ENCODE peak calls at places on chromosome 12, in five cellular contexts. J is A549, X is K562, I is GM12878, E is SK-N-SH. F is an unnamed sample.

GRCh38 chr12:111063296-111064026 is 143.1 kb upstream of the MYL2 start:
- DNase-seq in J (peak), I (no peak), X (no peak), E (no peak), F (no peak)

GRCh38 chr12:18340796-18341195 is 79.5 kb downstream of the PIK3C2G start:
- DNase-seq in X (no peak), J (no peak), I (no peak), E (no peak), F (no peak)

GRCh38 chr12:62998454-62998853 is 63.5 kb upstream of the PPM1H start:
- DNase-seq in I (no peak), E (no peak), J (no peak), X (no peak), F (no peak)

GRCh38 chr12:121130866-121131373 is 1.8 kb upstream of the P2RX7 start:
- DNase-seq in I (no peak), X (no peak), E (no peak), J (no peak), F (no peak)

GRCh38 chr12:77049767-77050353 is 15.5 kb downstream of the E2F7 start:
- DNase-seq in X (peak), E (peak), J (peak), I (peak), F (peak)

GRCh38 chr12:26176725-26177124 is 18.6 kb upstream of the SSPN start:
- DNase-seq in X (no peak), J (no peak), I (no peak), E (no peak), F (no peak)

GRCh38 chr12:87935216-87935615 is 94.0 kb downstream of the C12orf50 start:
- DNase-seq in X (no peak), J (no peak), E (no peak), I (no peak), F (no peak)

GRCh38 chr12:14643247-14643646 is 53.2 kb downstream of the GUCY2C start:
- DNase-seq in I (no peak), E (no peak), J (no peak), X (no peak), F (no peak)

GRCh38 chr12:104605685-104606084 is 148.9 kb downstream of the CHST11 start:
- DNase-seq in J (peak), X (no peak), I (no peak), E (no peak), F (no peak)

GRCh38 chr12:6434205-6435180 is 10.3 kb upstream of the CD27 start:
- DNase-seq in E (no peak), I (no peak), X (no peak), J (no peak), F (no peak)

DNA sequence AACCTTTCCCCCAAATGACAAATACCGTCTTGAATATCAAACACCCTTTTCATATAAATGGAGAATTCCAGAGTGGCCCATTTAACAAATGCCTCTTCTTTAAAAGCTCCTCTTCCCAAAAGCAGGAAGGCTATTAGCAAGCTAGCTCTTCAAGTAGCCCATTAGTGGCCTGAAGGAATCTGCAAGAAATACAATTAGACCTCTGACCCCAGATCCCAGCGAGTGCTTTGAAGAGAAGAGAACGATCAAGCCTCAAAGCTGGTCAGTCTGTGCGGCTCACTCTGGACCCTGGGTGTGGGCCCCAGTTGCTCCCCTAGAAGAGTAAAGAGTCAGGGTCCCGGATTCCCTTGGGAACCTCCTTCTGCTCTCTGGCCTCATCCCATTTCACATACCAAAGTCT is 325.6 kb downstream of the NUAK1 start:
- DNase-seq in I (no peak), J (no peak), E (no peak), X (no peak), F (no peak)
- TF ChIP-seq RCOR1 in I (no peak), J (no peak), E (no peak), X (no peak), F (no peak)

DNA sequence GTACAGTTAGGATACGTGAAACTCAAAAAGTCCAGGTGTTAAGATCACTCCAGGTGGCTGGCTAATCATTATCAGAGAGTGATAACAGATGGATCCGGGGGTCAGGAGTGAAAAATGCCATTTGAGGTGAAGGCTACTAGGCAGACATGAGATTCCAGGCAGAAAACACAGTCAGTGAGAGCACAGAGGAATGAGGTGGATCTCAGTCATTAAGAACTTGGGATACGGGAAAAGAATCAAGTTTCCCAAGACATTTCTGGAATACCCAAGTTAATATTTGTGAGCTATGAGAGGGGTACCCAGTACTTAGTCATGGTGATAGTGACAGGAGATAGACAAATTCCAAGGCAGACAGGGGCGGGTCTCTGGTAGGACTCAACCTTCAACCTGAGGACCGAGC is 94.6 kb upstream of the ALG10B start:
- DNase-seq in E (no peak), J (no peak), X (no peak), I (no peak), F (no peak)
- TF ChIP-seq RCOR1 in E (no peak), J (no peak), X (no peak), I (no peak), F (no peak)

GRCh38 chr12:52541709-52542108 is 11.2 kb downstream of the KRT71 start:
- DNase-seq in J (no peak), X (no peak), E (no peak), I (no peak), F (no peak)

GRCh38 chr12:52542785-52543318 is 10.1 kb downstream of the KRT71 start:
- DNase-seq in I (no peak), X (no peak), E (no peak), J (no peak), F (no peak)

GRCh38 chr12:52546126-52546525 is 6.8 kb downstream of the KRT71 start:
- DNase-seq in I (no peak), J (no peak), E (no peak), X (peak), F (no peak)

GRCh38 chr12:52542157-52542556 is 10.8 kb downstream of the KRT71 start:
- DNase-seq in X (no peak), I (no peak), E (no peak), J (peak), F (no peak)

DNA sequence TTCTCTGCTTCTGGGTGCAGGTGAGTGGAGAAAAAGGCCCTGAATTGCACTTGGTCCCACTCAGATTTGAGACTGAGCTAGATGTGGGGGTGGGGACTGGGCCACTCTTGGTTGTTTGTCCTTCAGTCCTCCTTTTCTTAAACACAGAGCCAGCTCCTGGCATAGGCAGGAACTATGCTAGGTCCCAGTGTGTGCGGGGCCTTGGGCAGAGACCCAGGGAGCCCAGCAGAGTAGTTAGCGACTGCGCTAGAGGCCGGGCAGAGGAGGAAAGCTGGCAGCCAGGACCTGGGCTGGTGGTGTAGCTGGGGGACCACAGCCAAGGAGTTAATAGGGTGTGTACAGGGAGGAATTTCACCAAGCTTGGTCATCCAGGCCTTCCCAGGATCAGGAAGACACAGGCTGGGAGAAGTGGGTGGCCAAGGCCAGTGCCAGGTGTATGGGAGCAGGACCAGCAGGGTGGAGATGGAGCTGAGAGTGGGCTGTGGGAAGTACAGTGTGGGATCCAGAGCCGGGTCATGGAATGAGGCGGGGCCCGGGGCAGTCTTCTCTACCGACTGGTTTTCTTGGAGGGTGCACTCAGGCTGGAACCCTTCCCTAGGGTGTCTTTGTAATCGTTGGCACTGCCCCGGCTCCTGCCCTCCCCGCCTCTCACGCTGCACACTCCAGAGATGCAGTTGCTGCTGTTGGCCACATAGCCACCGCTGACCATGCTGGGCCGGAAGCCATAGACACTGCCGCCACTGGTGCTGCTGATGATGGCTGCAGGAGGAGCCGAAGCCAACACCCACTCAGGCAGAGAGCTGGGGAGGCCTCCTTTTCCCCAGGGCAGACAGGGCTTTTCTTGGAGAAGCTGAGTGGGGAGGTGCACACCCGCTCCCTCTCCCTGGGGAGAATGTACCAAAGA is 8.7 kb downstream of the KRT71 start:
- DNase-seq in E (no peak), J (peak), I (no peak), X (peak), F (no peak)
- TF ChIP-seq RCOR1 in E (no peak), J (no peak), I (no peak), X (no peak), F (no peak)

DNA sequence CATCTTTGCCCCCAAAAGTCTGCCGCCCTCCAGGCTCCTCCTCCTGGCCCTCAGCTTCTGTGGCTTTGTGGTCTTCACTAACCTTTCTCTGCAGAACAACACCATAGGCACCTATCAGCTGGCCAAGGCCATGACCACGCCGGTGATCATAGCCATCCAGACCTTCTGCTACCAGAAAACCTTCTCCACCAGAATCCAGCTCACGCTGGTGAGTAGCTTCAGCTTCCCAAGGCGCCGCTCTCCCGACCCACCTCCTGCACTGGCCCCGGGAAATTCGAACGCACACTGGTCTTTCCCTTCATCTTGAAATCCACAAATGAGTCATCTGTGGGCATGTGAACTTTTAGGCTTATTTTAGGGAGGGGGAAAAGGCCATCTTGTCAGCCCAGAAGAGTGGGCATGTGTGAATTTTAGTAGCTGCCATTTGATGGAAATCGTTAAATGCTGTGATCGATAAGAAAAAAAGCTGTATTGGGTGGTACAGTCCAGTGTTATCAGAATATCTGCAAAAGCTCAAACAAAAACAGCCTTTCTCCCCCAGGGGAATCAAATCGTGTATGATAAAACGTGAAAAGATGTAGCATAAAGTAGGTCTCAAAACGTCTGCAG is 700 bp downstream of the SLC35E3 start:
- DNase-seq in I (peak), E (peak), X (peak), J (peak), F (peak)
- TF ChIP-seq RCOR1 in I (no peak), E (no peak), X (no peak), J (no peak), F (no peak)